ENCODE peak calls at places on chromosomes 1 and 21, in ten cellular contexts. P is stomach, K is A673, U is fibroblast of mammary gland, Y is fibroblast of pulmonary artery, T is AG10803, W is AG04450, F is epithelial cell of proximal tubule, O is fibroblast of lung, B is A549. Z is an unnamed sample.
A peak's percentile ranks its signal among the peaks of the same experiment; 100 is the strongest.

GRCh38 chr21:34613679-34614442 is 1.1 kb downstream of the RCAN1 start:
- DNase-seq in P (no peak), K (no peak), U (peak; percentile 31), Y (no peak), T (peak; percentile 9), W (no peak), F (no peak), O (peak; percentile 25), B (no peak), Z (no peak)

GRCh38 chr1:44371206-44371605 is 16.1 kb upstream of the ERI3 start:
- DNase-seq in P (no peak), K (no peak), U (no peak), Y (no peak), T (no peak), W (no peak), F (no peak), O (no peak), B (no peak), Z (no peak)

GRCh38 chr1:87325982-87326738 is 2.5 kb upstream of the LMO4 start:
- DNase-seq in P (peak; percentile 30), K (peak; percentile 67), U (peak; percentile 65), Y (peak; percentile 73), T (peak; percentile 37), W (no peak), F (no peak), O (peak; percentile 49), B (peak; percentile 56), Z (peak; percentile 40)

GRCh38 chr1:54572236-54572850 is 24.3 kb downstream of the ACOT11 start:
- DNase-seq in P (no peak), K (no peak), U (no peak), Y (no peak), T (no peak), W (no peak), F (no peak), O (no peak), B (no peak), Z (no peak)

GRCh38 chr1:205993068-205993467 is 10.1 kb downstream of the RAB7B start:
- DNase-seq in P (no peak), K (no peak), U (no peak), Y (no peak), T (no peak), W (no peak), F (no peak), O (no peak), B (no peak), Z (no peak)

GRCh38 chr1:153498746-153499145 is 37.0 kb downstream of the S100A6 start:
- DNase-seq in P (no peak), K (peak; percentile 44), U (no peak), Y (peak; percentile 57), T (no peak), W (no peak), F (no peak), O (no peak), B (no peak), Z (no peak)

GRCh38 chr1:81834921-81835698 is 34.4 kb downstream of the ADGRL2 start:
- DNase-seq in P (no peak), K (no peak), U (peak; percentile 59), Y (peak; percentile 92), T (peak; percentile 26), W (peak; percentile 2), F (no peak), O (peak; percentile 76), B (no peak), Z (peak; percentile 3)

GRCh38 chr1:115813735-115814134 is 27.2 kb downstream of the NHLH2 start:
- DNase-seq in P (no peak), K (no peak), U (no peak), Y (no peak), T (no peak), W (no peak), F (no peak), O (no peak), B (no peak), Z (no peak)

GRCh38 chr1:36406440-36406839 is 8.7 kb upstream of the LSM10 start:
- DNase-seq in P (no peak), K (no peak), U (no peak), Y (no peak), T (no peak), W (no peak), F (no peak), O (no peak), B (no peak), Z (no peak)
- TF ChIP-seq CTCF in P (no peak), K (no peak), U (no peak), Y (no peak), T (no peak), W (no peak), F (no peak), O (no peak), B (no peak), Z (no peak)

GRCh38 chr1:8025671-8026144 is 401 bp downstream of the ERRFI1 start:
- DNase-seq in P (no peak), K (no peak), U (no peak), Y (no peak), T (no peak), W (no peak), F (no peak), O (peak; percentile 27), B (no peak), Z (no peak)
- H3K4me3 ChIP-seq in P (peak overlapping the region; percentile 70), K (peak overlapping the region; percentile 79), U (peak overlapping the region; percentile 96), Y (peak overlapping the region; percentile 89), T (peak overlapping the region; percentile 78), W (peak overlapping the region; percentile 80), F (peak overlapping the region; percentile 74), O (peak overlapping the region; percentile 80), B (peak overlapping the region; percentile 91), Z (peak overlapping the region; percentile 75)

DNA sequence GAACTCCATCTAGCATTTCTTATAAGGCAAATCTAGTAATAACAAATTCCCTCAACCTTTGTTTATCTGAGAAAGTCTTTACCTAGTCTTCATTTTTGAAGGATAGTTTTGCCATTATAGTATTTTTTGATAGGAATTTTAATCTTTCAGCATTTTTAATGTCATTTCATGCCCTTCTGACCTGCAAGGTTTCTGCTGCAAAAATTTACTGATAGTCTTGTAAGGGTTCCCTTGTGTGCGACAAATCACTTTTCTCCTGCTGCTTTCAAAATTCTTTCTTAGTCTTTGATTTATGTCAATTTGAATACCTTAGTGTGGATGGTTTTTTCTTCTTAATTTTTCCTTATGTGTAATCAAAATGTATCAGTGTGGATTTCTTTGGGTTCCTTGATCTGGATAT is 297.5 kb upstream of the FAM78B start:
- DNase-seq in P (no peak), K (no peak), U (no peak), Y (no peak), T (no peak), W (no peak), F (no peak), O (no peak), B (no peak), Z (no peak)
- TF ChIP-seq CTCF in P (no peak), K (no peak), U (no peak), Y (no peak), T (no peak), W (no peak), F (no peak), O (no peak), B (no peak), Z (no peak)

GRCh38 chr1:203408485-203409229 is 57.7 kb upstream of the FMOD start:
- DNase-seq in P (peak; percentile 60), K (no peak), U (peak; percentile 85), Y (peak; percentile 78), T (peak; percentile 80), W (peak; percentile 42), F (peak; percentile 9), O (peak; percentile 84), B (peak; percentile 7), Z (peak; percentile 48)
- H3K4me3 ChIP-seq in P (no peak overlapping the region), K (no peak overlapping the region), U (no peak overlapping the region), Y (no peak overlapping the region), T (no peak overlapping the region), W (no peak overlapping the region), F (no peak overlapping the region), O (no peak overlapping the region), B (no peak overlapping the region), Z (no peak overlapping the region)

GRCh38 chr1:65250826-65251225 is 58.5 kb upstream of the DNAJC6 start:
- DNase-seq in P (no peak), K (no peak), U (no peak), Y (no peak), T (no peak), W (no peak), F (no peak), O (no peak), B (no peak), Z (no peak)

GRCh38 chr1:65253800-65254319 is 55.5 kb upstream of the DNAJC6 start:
- DNase-seq in P (no peak), K (no peak), U (peak; percentile 29), Y (no peak), T (peak; percentile 26), W (no peak), F (no peak), O (no peak), B (no peak), Z (peak; percentile 22)

GRCh38 chr1:65255088-65256050 is 54.0 kb upstream of the DNAJC6 start:
- DNase-seq in P (no peak), K (no peak), U (no peak), Y (no peak), T (peak; percentile 27), W (no peak), F (no peak), O (peak; percentile 16), B (no peak), Z (no peak)

GRCh38 chr1:65256860-65257719 is 52.3 kb upstream of the DNAJC6 start:
- DNase-seq in P (no peak), K (no peak), U (no peak), Y (no peak), T (no peak), W (no peak), F (no peak), O (no peak), B (no peak), Z (no peak)

DNA sequence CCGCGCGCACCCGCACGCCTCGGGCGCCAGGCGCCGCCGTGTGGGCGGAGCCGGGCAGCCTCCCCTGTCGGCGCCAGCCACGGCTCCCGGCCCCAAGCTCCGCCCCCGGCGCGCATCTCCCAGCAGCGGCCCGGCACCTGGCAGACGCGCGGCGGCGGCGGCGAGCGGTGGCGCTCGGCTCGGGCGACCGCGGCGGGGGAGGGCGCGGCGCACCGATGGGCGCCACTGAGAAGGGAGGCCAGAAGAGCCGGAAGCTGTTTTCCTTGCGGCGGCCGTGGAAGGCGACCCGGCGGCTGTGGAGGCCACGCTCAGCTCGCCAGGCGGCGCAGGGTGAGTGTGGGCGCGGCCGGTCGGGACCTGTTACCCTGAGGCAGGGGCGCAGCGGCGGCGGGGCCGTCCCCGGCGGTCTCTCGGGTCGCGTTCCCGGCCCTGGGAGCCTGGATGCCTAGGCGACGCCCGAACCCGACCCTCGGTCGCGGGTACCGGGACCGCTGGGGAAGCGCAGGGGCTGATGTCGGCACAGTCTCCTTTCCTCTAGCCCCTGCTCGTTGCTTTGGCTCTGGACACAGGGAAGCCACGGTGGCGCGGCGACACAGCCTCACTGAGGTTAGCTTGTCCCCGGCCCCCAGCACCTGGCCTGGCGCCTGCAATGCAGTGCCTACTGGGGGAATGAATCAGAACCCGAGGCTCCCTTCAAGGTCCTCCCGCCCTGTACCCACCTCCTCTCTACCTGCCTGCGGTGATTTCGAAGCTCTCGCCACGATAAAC is 54.8 kb upstream of the DNAJC6 start:
- DNase-seq in P (peak; percentile 88), K (peak; percentile 82), U (peak; percentile 41), Y (peak; percentile 46), T (peak; percentile 59), W (no peak), F (no peak), O (peak; percentile 59), B (peak; percentile 58), Z (peak; percentile 36)
- TF ChIP-seq CTCF in P (no peak), K (no peak), U (no peak), Y (no peak), T (peak; percentile 14), W (peak; percentile 27), F (no peak), O (no peak), B (no peak), Z (no peak)